ENCODE peak calls at places on chromosomes 13 and 19, in seven cellular contexts. Z is heart left ventricle, R is uterus, I is transverse colon, Q is prostate gland, B is esophagus squamous epithelium, M is H1. U is an unnamed sample. For H3K9me3 and H3K4me1, the result is how much of the 10 kb centered on the place peaks cover.

GRCh38 chr19:16193466-16193865 is 4.2 kb upstream of the AP1M1 start:
- DNase-seq in M (no peak), I (no peak), B (no peak), Q (no peak), R (no peak), Z (no peak), U (no peak)

GRCh38 chr19:38264486-38265212 is at the start of gene SPINT2:
- DNase-seq in Q (no peak), R (no peak), I (no peak), Z (no peak), B (no peak), M (peak), U (no peak)

GRCh38 chr13:85431720-85432119 is 367.5 kb downstream of the SLITRK6 start:
- DNase-seq in M (no peak), B (no peak), Z (no peak), I (no peak), Q (no peak), R (no peak), U (no peak)

GRCh38 chr19:33671211-33671610 is 49.5 kb downstream of the CHST8 start:
- DNase-seq in Z (no peak), B (no peak), M (no peak), I (no peak), Q (no peak), R (no peak), U (no peak)

GRCh38 chr13:43054803-43055802 is 31.7 kb downstream of the DNAJC15 start:
- DNase-seq in R (peak), B (no peak), M (no peak), Q (peak), Z (peak), I (no peak), U (no peak)

GRCh38 chr13:85864963-85865530 is 65.8 kb upstream of the SLITRK6 start:
- DNase-seq in B (no peak), I (no peak), R (no peak), M (no peak), Q (no peak), Z (no peak), U (no peak)

GRCh38 chr19:39212377-39212742 is 8.3 kb upstream of the SYCN start:
- DNase-seq in B (no peak), M (no peak), Z (no peak), R (no peak), Q (no peak), I (peak), U (no peak)

GRCh38 chr19:39430675-39431593 is 4.8 kb downstream of the RPS16 start:
- DNase-seq in M (no peak), B (no peak), R (no peak), Q (no peak), I (peak), Z (no peak), U (no peak)

GRCh38 chr13:30881191-30881651 is 24.9 kb upstream of the MEDAG start:
- DNase-seq in I (no peak), Z (peak), R (peak), M (no peak), B (no peak), Q (no peak), U (no peak)

GRCh38 chr13:28059214-28059613 is 41.2 kb downstream of the FLT3 start:
- DNase-seq in R (no peak), Z (peak), I (peak), B (no peak), Q (no peak), M (no peak), U (peak)

GRCh38 chr19:723714-724113 is 15.0 kb downstream of the PALM start:
- DNase-seq in R (no peak), M (no peak), Z (no peak), Q (no peak), B (no peak), I (no peak), U (no peak)

GRCh38 chr19:8161135-8161646 is 11.8 kb upstream of the FBN3 start:
- DNase-seq in R (no peak), Q (no peak), M (no peak), Z (no peak), I (no peak), B (no peak), U (no peak)

GRCh38 chr13:108220042-108220441 is 1.9 kb downstream of the ABHD13 start:
- DNase-seq in R (no peak), Q (no peak), B (no peak), I (peak), M (no peak), Z (no peak), U (no peak)

GRCh38 chr13:24277721-24278120 is 31.7 kb upstream of the C1QTNF9 start:
- DNase-seq in Q (no peak), R (no peak), M (no peak), I (no peak), Z (no peak), B (no peak), U (no peak)

GRCh38 chr13:44050450-44051063 is 170.9 kb downstream of the LACC1 start:
- DNase-seq in Z (no peak), B (no peak), Q (no peak), I (no peak), R (no peak), M (no peak), U (no peak)

GRCh38 chr13:100209857-100210580 is 121.1 kb downstream of the PCCA start:
- DNase-seq in M (no peak), I (no peak), R (no peak), B (no peak), Z (no peak), Q (no peak), U (no peak)

GRCh38 chr19:40594251-40594650 is 6.9 kb upstream of the LTBP4 start:
- DNase-seq in I (no peak), B (no peak), Q (no peak), R (no peak), Z (no peak), M (no peak), U (no peak)

GRCh38 chr19:10839071-10840050 is 3.3 kb upstream of the TMED1 start:
- DNase-seq in M (no peak), R (no peak), I (no peak), B (no peak), Z (no peak), Q (no peak), U (no peak)

GRCh38 chr19:1355974-1356865 is 27.5 kb upstream of the NDUFS7 start:
- DNase-seq in Q (peak), M (no peak), Z (no peak), B (no peak), R (peak), I (peak), U (no peak)

GRCh38 chr19:33849551-33850147 is 53.0 kb downstream of the KCTD15 start:
- DNase-seq in I (no peak), R (no peak), M (no peak), B (no peak), Z (no peak), Q (no peak), U (no peak)

GRCh38 chr13:93767231-93767916 is 540.8 kb downstream of the GPC6 start:
- DNase-seq in Z (no peak), M (no peak), B (no peak), Q (no peak), R (no peak), I (no peak), U (no peak)

GRCh38 chr13:95002126-95002525 is 289.8 kb upstream of the SOX21 start:
- DNase-seq in M (no peak), Z (no peak), Q (no peak), R (no peak), B (no peak), I (no peak), U (no peak)

GRCh38 chr13:74573654-74574053 is 439.4 kb upstream of the KLF12 start:
- DNase-seq in R (no peak), Z (no peak), I (no peak), B (no peak), M (no peak), Q (no peak), U (no peak)

GRCh38 chr19:11422163-11423068 is 3.3 kb upstream of the RGL3 start:
- DNase-seq in Q (peak), B (peak), I (peak), Z (peak), M (peak), R (peak), U (peak)

GRCh38 chr13:99605417-99606321 is 104.4 kb downstream of the TM9SF2 start:
- DNase-seq in Q (peak), B (no peak), M (no peak), I (peak), Z (peak), R (peak), U (peak)

GRCh38 chr13:21033224-21033855 is 28.0 kb downstream of the LATS2 start:
- DNase-seq in M (no peak), B (no peak), Q (peak), R (peak), Z (no peak), I (peak), U (no peak)

GRCh38 chr19:6276447-6276846 is 3.3 kb downstream of the MLLT1 start:
- DNase-seq in M (no peak), Q (no peak), Z (peak), I (peak), B (no peak), R (peak), U (peak)

GRCh38 chr13:80072231-80072630 is 268.7 kb downstream of the SPRY2 start:
- DNase-seq in B (no peak), Z (no peak), Q (no peak), M (no peak), R (no peak), I (no peak), U (no peak)

GRCh38 chr19:35069706-35070105 is 28.2 kb downstream of the HPN start:
- DNase-seq in Z (no peak), M (no peak), B (no peak), I (no peak), R (no peak), Q (no peak), U (no peak)

GRCh38 chr13:58950911-58951310 is 1212.8 kb downstream of the DIAPH3 start:
- DNase-seq in M (no peak), I (no peak), R (no peak), Z (no peak), Q (no peak), B (no peak), U (no peak)

GRCh38 chr13:101417043-101417406 is 717 bp upstream of the NALCN start:
- DNase-seq in I (no peak), M (no peak), Z (no peak), Q (no peak), R (no peak), B (no peak), U (no peak)

GRCh38 chr19:2492870-2493269 is 16.9 kb downstream of the GADD45B start:
- DNase-seq in B (no peak), M (no peak), Q (no peak), Z (no peak), I (no peak), R (no peak), U (no peak)

GRCh38 chr19:5131866-5132561 is 163.1 kb downstream of the KDM4B start:
- DNase-seq in M (no peak), B (no peak), Q (peak), R (no peak), Z (no peak), I (no peak), U (no peak)

GRCh38 chr13:48506092-48506701 is 26.7 kb downstream of the RCBTB2 start:
- DNase-seq in Q (peak), I (no peak), R (no peak), M (no peak), Z (peak), B (no peak), U (no peak)

GRCh38 chr13:107258599-107259187 is 690.8 kb upstream of the ARGLU1 start:
- DNase-seq in M (no peak), I (no peak), Z (no peak), Q (no peak), R (no peak), B (no peak), U (no peak)

GRCh38 chr13:44768233-44768632 is 192.1 kb upstream of the TSC22D1 start:
- DNase-seq in Z (no peak), M (no peak), B (no peak), I (no peak), Q (no peak), R (no peak), U (no peak)

GRCh38 chr19:53068199-53068598 is 23.7 kb downstream of the ERVV-2 start:
- DNase-seq in I (no peak), B (no peak), Z (no peak), M (no peak), R (no peak), Q (no peak), U (no peak)

GRCh38 chr19:53068834-53069233 is 24.3 kb downstream of the ERVV-2 start:
- DNase-seq in M (no peak), Z (no peak), I (no peak), B (no peak), R (no peak), Q (no peak), U (no peak)
- H3K9me3 ChIP-seq in M (under half), Z (half or more), I (half or more), B (half or more), R (under half), Q (under half), U (half or more)

GRCh38 chr19:14562660-14563589 is 8.9 kb downstream of the NDUFB7 start:
- DNase-seq in B (no peak), M (no peak), I (no peak), R (no peak), Z (no peak), Q (no peak), U (no peak)
- H3K4me1 ChIP-seq in B (under half), M (under half), I (under half), R (under half), Z (half or more), Q (under half), U (half or more)

DNA sequence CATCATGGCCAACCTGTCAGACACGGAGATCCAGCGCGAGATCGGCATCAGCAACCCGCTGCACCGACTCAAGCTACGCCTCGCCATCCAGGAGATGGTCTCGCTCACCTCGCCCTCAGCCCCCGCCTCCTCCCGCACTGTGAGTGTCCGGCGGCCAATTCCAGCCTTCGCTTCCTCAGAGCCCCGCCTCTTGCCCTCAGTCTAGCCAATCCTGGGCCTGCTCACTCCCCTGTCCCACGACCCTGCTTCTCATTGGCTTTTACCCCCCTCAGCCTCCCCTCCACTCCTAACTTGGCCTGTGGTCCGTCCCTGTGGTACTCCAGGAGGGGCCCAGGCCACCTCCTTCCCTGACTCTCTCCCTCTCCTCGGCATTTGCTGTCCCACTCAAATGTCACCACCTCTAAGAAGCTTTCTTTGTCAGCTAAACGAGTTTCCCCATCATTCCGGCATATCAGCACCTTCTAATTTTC is 12.3 kb downstream of the HRC start:
- DNase-seq in Z (peak), I (peak), R (peak), M (no peak), B (no peak), Q (peak), U (peak)
- TF ChIP-seq POLR2A in Z (no peak), I (no peak), R (peak), M (no peak), B (no peak), Q (peak), U (no peak)

GRCh38 chr13:19070398-19070735 is 111.3 kb downstream of the TUBA3C start:
- DNase-seq in B (no peak), M (no peak), Z (no peak), Q (no peak), I (no peak), R (no peak), U (no peak)
- H3K9me3 ChIP-seq in B (under half), M (half or more), Z (under half), Q (under half), I (under half), R (under half), U (under half)

GRCh38 chr19:36849701-36850645 is 703 bp upstream of the ZNF345 start:
- DNase-seq in Q (peak), B (peak), R (peak), Z (peak), M (no peak), I (peak), U (peak)
- H3K4me1 ChIP-seq in Q (under half), B (under half), R (under half), Z (under half), M (under half), I (under half), U (under half)

GRCh38 chr19:3497757-3498515 is 2.5 kb downstream of the DOHH start:
- DNase-seq in I (no peak), M (no peak), R (no peak), Z (no peak), Q (no peak), B (no peak), U (no peak)

GRCh38 chr19:3501780-3502179 is 1.3 kb upstream of the DOHH start:
- DNase-seq in Q (no peak), M (no peak), Z (no peak), B (no peak), R (no peak), I (no peak), U (no peak)

GRCh38 chr19:3503036-3503572 is 2.6 kb upstream of the DOHH start:
- DNase-seq in I (no peak), M (no peak), R (no peak), B (no peak), Q (no peak), Z (no peak), U (no peak)

GRCh38 chr19:3499738-3500428 is 591 bp downstream of the DOHH start:
- DNase-seq in Z (no peak), I (no peak), R (no peak), Q (no peak), B (no peak), M (no peak), U (no peak)

DNA sequence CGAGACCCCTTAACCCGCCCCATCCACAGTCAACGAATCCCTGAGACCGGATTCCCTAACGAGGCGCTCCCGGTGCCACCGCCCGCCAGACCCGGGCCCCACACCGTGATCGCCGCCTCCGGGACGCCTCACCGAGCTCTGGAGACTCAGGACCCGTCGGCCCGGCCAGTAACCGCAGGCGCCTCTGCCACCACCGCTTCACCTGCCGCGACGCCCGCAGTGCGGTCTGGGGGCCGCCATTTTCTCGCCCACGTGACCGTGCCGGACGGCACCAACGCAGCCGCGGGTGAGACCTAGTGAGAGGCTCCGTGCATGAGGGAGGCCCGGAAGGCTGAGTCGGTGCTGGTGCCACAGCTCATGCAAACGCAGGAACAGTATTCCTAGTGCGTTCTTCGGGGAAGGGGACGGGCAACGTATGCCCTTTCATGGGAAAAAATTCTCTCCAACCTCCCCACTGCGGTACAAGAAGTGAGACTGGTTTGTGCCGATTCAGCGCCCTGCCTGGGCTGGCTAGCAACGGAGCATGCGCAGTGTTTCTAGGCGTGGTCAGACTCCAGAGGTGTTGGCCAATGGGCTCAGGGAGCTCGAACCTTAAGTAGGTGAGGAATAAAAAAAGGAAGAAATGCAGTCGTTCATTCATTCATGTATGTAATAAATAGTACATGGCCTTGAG is at the start of gene DOHH:
- DNase-seq in I (peak), Q (peak), Z (peak), R (peak), B (peak), M (peak), U (peak)
- TF ChIP-seq POLR2A in I (peak), Q (peak), Z (no peak), R (peak), B (no peak), M (peak), U (peak)

GRCh38 chr13:41970918-41971317 is 10.0 kb upstream of the VWA8 start:
- DNase-seq in M (no peak), Q (no peak), B (no peak), I (no peak), R (no peak), Z (no peak), U (no peak)
- H3K9me3 ChIP-seq in M (under half), Q (under half), B (under half), I (under half), R (under half), Z (under half), U (under half)

GRCh38 chr13:112699318-112699918 is 9.6 kb downstream of the ATP11A start:
- DNase-seq in R (no peak), M (no peak), Z (no peak), I (no peak), B (no peak), Q (no peak), U (no peak)
- H3K4me1 ChIP-seq in R (under half), M (under half), Z (half or more), I (under half), B (under half), Q (under half), U (under half)

DNA sequence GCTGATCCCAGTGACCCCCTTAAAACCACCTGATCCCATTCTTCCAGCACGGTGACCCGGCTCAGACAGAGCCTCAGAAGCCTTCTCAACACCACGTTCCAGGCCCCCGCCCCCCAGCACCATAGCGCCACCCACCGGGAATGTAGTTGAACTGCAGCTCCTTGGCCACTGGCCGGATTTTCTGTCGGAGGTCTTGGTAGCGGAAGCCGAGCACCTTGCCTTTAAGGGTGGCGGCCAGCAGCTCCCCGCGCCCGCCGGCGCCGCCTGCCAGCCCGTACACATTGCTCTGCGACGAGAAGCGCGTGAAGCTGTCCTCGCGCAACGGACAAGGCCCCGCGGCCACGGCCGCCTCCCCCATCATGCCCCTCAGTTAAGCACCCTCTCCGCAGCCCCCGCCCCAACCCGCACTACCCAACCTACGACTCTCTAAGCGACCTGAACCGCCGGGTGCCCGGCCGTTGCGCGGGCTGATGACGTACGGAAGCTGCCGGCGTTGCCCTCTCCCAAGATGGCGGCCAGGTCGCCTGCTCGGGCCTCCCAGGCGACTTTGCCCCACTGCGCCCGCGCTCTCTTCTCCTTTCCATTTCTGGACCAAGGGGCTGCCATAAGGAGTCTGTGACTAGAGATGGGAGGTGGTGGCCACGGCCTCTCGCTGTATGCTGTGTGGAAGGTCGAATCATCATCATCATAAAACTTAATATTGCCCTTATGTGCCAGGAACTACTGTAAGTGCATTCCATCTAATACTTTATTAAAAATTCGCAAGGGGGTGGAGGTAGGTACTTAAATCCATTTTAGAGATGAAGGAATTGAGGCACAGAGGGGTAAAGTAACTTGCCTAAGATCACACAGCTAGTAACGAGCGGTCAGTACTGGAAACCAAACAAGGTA is at the start of gene KPTN:
- DNase-seq in M (peak), B (peak), R (peak), Z (peak), I (peak), Q (peak), U (peak)
- TF ChIP-seq POLR2A in M (peak), B (no peak), R (peak), Z (no peak), I (peak), Q (peak), U (no peak)